ENCODE peak calls at places on chromosomes 12 and 14, in seven cellular contexts. N, B, Z, H, O, A and R are unnamed samples.

GRCh38 chr14:24296341-24297157 is 3.0 kb downstream of the DHRS1 start:
- DNase-seq in N (peak), B (peak), Z (peak), H (peak), O (peak), A (peak), R (peak)

GRCh38 chr12:2110841-2111566 is 58.2 kb downstream of the CACNA1C start:
- DNase-seq in N (no peak), B (no peak), Z (no peak), H (no peak), O (no peak), A (no peak), R (no peak)

GRCh38 chr12:104957388-104958008 is 592 bp downstream of the SLC41A2 start:
- DNase-seq in N (no peak), B (no peak), Z (peak), H (no peak), O (no peak), A (peak), R (no peak)

GRCh38 chr12:83461326-83461985 is 774.8 kb downstream of the TMTC2 start:
- DNase-seq in N (no peak), B (no peak), Z (no peak), H (no peak), O (no peak), A (no peak), R (peak)

GRCh38 chr14:31530136-31530535 is 31.1 kb upstream of the NUBPL start:
- DNase-seq in N (no peak), B (no peak), Z (no peak), H (no peak), O (no peak), A (no peak), R (peak)

GRCh38 chr14:50083467-50084337 is 32.7 kb downstream of the VCPKMT start:
- DNase-seq in N (no peak), B (no peak), Z (no peak), H (no peak), O (no peak), A (peak), R (no peak)

GRCh38 chr12:131444220-131445164 is 266.4 kb upstream of the SFSWAP start:
- DNase-seq in N (no peak), B (no peak), Z (no peak), H (no peak), O (no peak), A (no peak), R (no peak)

GRCh38 chr12:118544569-118544968 is 168.2 kb downstream of the SUDS3 start:
- DNase-seq in N (no peak), B (no peak), Z (no peak), H (no peak), O (no peak), A (no peak), R (peak)

GRCh38 chr14:77067632-77068514 is 30.2 kb upstream of the CIPC start:
- DNase-seq in N (peak), B (peak), Z (peak), H (peak), O (no peak), A (peak), R (peak)

GRCh38 chr12:84313326-84313675 is 599.3 kb downstream of the SLC6A15 start:
- DNase-seq in N (no peak), B (no peak), Z (no peak), H (no peak), O (no peak), A (no peak), R (no peak)

GRCh38 chr14:102575479-102576428 is 16.7 kb upstream of the RCOR1 start:
- DNase-seq in N (no peak), B (no peak), Z (no peak), H (no peak), O (no peak), A (no peak), R (peak)

GRCh38 chr14:27587103-27587502 is 989.3 kb upstream of the NOVA1 start:
- DNase-seq in N (no peak), B (no peak), Z (no peak), H (no peak), O (no peak), A (no peak), R (no peak)
- TF ChIP-seq CTCF in N (no peak), B (no peak), Z (no peak), H (peak), O (no peak), A (no peak), R (no peak)

GRCh38 chr14:75222208-75222701 is 45.8 kb upstream of the TMED10 start:
- DNase-seq in N (peak), B (no peak), Z (peak), H (no peak), O (no peak), A (no peak), R (peak)
- H3K4me3 ChIP-seq in N (no peak), B (no peak), Z (no peak), H (no peak), O (no peak), A (no peak), R (no peak)

GRCh38 chr14:69615471-69616407 is 4.3 kb downstream of the SUSD6 start:
- DNase-seq in N (peak), B (peak), Z (no peak), H (no peak), O (peak), A (peak), R (peak)
- TF ChIP-seq CTCF in N (no peak), B (peak), Z (peak), H (no peak), O (no peak), A (no peak), R (no peak)

GRCh38 chr14:29682789-29683188 is 244.9 kb downstream of the PRKD1 start:
- DNase-seq in N (no peak), B (peak), Z (no peak), H (no peak), O (no peak), A (no peak), R (no peak)
- H3K4me3 ChIP-seq in N (no peak), B (no peak), Z (no peak), H (no peak), O (no peak), A (no peak), R (no peak)

GRCh38 chr14:99261916-99262787 is 9.8 kb downstream of the BCL11B start:
- DNase-seq in N (no peak), B (no peak), Z (no peak), H (no peak), O (no peak), A (peak), R (no peak)

GRCh38 chr14:99260116-99260515 is 11.9 kb downstream of the BCL11B start:
- DNase-seq in N (no peak), B (no peak), Z (no peak), H (no peak), O (no peak), A (no peak), R (no peak)

GRCh38 chr14:99258884-99259283 is 13.1 kb downstream of the BCL11B start:
- DNase-seq in N (no peak), B (no peak), Z (no peak), H (no peak), O (no peak), A (peak), R (no peak)

GRCh38 chr14:99259327-99259726 is 12.7 kb downstream of the BCL11B start:
- DNase-seq in N (no peak), B (no peak), Z (no peak), H (no peak), O (no peak), A (peak), R (no peak)

DNA sequence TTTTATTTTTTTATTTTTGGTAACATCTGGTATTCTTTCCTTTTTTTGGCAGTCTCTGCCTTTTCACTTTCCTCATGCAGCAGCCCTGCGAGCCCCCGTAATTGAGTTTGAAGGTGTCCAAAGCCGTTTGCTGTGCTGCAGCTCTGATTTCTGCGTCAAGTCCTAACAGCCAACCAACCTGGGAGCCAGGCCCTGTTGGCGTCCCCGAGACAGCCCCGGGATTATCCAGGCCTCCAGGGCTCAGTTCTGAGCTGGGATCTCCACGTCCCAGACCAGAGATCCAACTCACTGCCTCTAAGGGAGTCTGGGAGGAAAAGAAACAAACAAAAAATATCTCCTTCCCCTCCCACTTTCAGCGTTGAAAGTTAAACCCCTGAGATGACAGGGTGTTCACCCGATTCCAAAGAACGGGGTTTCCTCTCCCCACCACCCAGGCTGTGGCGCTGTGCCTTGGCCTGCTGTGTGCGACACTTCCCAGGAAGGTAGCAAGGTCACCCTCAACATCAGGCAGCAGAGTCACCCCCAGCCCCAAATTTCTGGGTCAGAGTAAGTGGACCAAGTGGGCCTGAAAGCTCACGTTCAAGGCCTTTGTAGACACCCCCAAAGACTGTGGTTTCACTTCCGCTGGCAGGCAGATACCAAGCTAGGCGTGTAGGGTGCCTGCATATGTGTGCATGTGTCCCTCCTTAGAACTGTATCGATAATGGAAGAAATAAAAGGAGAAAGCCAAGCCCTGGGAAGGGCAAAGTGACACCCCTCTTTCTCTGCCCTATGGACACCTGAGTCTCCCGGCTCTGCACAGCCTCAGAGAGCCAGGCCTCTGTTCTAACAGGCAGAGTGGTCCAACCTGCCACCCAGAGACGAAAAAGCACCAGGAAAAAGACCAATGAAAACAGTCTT is 11.1 kb downstream of the BCL11B start:
- DNase-seq in N (no peak), B (no peak), Z (no peak), H (no peak), O (no peak), A (peak), R (no peak)
- TF ChIP-seq CTCF in N (no peak), B (no peak), Z (no peak), H (no peak), O (no peak), A (no peak), R (no peak)

GRCh38 chr12:92989715-92990484 is 60.8 kb upstream of the EEA1 start:
- DNase-seq in N (no peak), B (no peak), Z (no peak), H (no peak), O (no peak), A (no peak), R (no peak)

GRCh38 chr12:92987846-92988621 is 58.9 kb upstream of the EEA1 start:
- DNase-seq in N (no peak), B (peak), Z (peak), H (no peak), O (no peak), A (no peak), R (no peak)

GRCh38 chr12:92987362-92987761 is 58.3 kb upstream of the EEA1 start:
- DNase-seq in N (peak), B (peak), Z (no peak), H (peak), O (peak), A (no peak), R (peak)

GRCh38 chr12:92991134-92991533 is 62.0 kb upstream of the EEA1 start:
- DNase-seq in N (no peak), B (no peak), Z (no peak), H (no peak), O (no peak), A (no peak), R (no peak)

GRCh38 chr12:92988622-92989130 is 59.6 kb upstream of the EEA1 start:
- DNase-seq in N (no peak), B (no peak), Z (no peak), H (no peak), O (no peak), A (no peak), R (no peak)
- H3K4me3 ChIP-seq in N (no peak), B (no peak), Z (no peak), H (no peak), O (no peak), A (no peak), R (no peak)

GRCh38 chr12:48183091-48183875 is at the start of gene CCDC184:
- DNase-seq in N (no peak), B (peak), Z (peak), H (peak), O (peak), A (peak), R (peak)

GRCh38 chr12:48182659-48183058 is 785 bp upstream of the CCDC184 start:
- DNase-seq in N (no peak), B (no peak), Z (no peak), H (no peak), O (no peak), A (no peak), R (no peak)

GRCh38 chr12:48183876-48184548 is 568 bp downstream of the CCDC184 start:
- DNase-seq in N (no peak), B (peak), Z (no peak), H (no peak), O (no peak), A (peak), R (no peak)

GRCh38 chr12:48184549-48184922 is 1.1 kb downstream of the CCDC184 start:
- DNase-seq in N (no peak), B (no peak), Z (no peak), H (no peak), O (no peak), A (no peak), R (no peak)

GRCh38 chr12:48185181-48185919 is 1.9 kb downstream of the CCDC184 start:
- DNase-seq in N (no peak), B (no peak), Z (no peak), H (peak), O (no peak), A (no peak), R (peak)
- TF ChIP-seq CTCF in N (no peak), B (no peak), Z (no peak), H (no peak), O (no peak), A (no peak), R (no peak)

DNA sequence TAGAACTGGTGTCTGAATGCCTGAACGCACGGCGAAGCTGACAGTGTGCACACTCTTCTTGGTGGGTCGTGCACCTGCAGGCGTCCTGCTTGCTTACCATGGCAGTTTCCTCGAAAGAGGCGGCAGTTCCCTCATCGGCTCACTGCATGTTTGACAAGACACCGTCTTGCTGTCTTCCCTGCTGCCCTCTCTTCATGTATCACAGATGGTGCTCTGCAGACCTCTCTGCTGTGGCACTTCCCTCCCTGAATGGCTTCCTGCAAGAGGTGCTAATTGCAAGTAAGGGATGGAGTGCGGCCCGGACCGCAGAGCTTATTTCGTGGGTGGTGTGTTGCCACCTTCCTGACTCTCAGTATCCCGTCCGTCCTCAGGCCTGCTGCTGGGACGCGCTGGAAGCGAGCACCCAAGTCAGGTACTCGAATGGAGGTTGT is 156.7 kb upstream of the RTL1 start:
- DNase-seq in N (no peak), B (peak), Z (no peak), H (no peak), O (no peak), A (no peak), R (no peak)
- H3K4me3 ChIP-seq in N (no peak), B (no peak), Z (no peak), H (no peak), O (no peak), A (no peak), R (no peak)

GRCh38 chr12:3882896-3883564 is 9.8 kb upstream of the PARP11 start:
- DNase-seq in N (no peak), B (no peak), Z (no peak), H (peak), O (no peak), A (no peak), R (peak)
- TF ChIP-seq CTCF in N (no peak), B (peak), Z (peak), H (peak), O (peak), A (no peak), R (peak)

DNA sequence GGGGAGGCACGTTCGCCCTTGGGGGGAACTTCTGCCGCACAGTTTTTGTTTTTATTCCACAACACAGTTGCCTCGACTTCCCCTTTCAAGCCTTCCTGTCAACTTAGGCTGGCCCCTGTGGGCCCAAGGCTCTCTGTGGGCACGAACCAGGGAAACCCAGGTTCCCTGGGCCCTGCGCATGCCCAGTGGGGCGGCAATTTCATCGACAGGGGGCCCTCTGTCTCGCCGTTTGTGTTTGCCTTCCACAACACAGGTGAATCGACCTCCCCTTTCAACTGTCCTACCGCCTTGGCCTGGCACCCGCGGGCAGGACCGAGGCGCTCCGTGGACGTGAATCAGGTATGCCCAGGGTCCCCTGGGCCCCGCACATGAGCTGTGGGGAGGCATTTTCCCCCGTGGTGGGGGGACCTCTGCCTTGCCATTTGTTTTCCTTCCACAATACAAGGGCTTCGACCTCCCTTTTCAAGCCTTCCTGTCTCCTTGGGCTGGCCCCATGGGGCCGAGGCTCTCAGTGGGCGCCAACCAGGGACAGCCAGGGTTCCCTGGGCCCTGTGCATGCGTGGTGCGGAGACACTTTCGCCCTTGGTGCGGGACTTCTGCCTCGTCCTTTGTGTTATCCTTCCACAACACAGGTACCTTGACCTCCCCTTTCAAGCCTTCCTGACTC is 354.0 kb downstream of the ALG10 start:
- DNase-seq in N (no peak), B (no peak), Z (no peak), H (no peak), O (no peak), A (no peak), R (no peak)
- H3K4me3 ChIP-seq in N (no peak), B (no peak), Z (no peak), H (no peak), O (no peak), A (no peak), R (no peak)